ENCODE peak calls at places on chromosomes 11 and 22, in six cellular contexts. U is endothelial cell, S is nephron progenitor cell, R is mammary epithelial cell, P is thoracic aorta, J is bronchial epithelial cell. B is an unnamed sample.

GRCh38 chr11:134124660-134125451 is 56.0 kb downstream of the JAM3 start:
- DNase-seq in U (peak; percentile 48), S (peak; percentile 78), R (peak; percentile 14), P (no peak), J (no peak), B (peak; percentile 44)

GRCh38 chr11:2549876-2550605 is 105.2 kb downstream of the KCNQ1 start:
- DNase-seq in U (no peak), S (no peak), R (no peak), P (no peak), J (no peak), B (no peak)

GRCh38 chr11:65555693-65556231 is 2.4 kb downstream of the LTBP3 start:
- DNase-seq in U (no peak), S (no peak), R (peak; percentile 92), P (peak; percentile 47), J (peak; percentile 63), B (no peak)

GRCh38 chr22:29072979-29073617 is at the start of gene KREMEN1:
- DNase-seq in U (peak; percentile 17), S (peak; percentile 32), R (no peak), P (no peak), J (no peak), B (no peak)

GRCh38 chr11:19814421-19814820 is 101.8 kb downstream of the NAV2 start:
- DNase-seq in U (no peak), S (no peak), R (no peak), P (no peak), J (no peak), B (no peak)

GRCh38 chr11:1240771-1241170 is 17.9 kb downstream of the MUC5B start:
- DNase-seq in U (no peak), S (no peak), R (no peak), P (no peak), J (no peak), B (no peak)

GRCh38 chr22:29833392-29833949 is 4.6 kb downstream of the ASCC2 start:
- DNase-seq in U (no peak), S (no peak), R (no peak), P (no peak), J (no peak), B (no peak)

GRCh38 chr11:120228794-120229384 is 11.1 kb upstream of the POU2F3 start:
- DNase-seq in U (no peak), S (no peak), R (no peak), P (no peak), J (no peak), B (no peak)

GRCh38 chr11:1650918-1651262 is 21.3 kb downstream of the KRTAP5-5 start:
- DNase-seq in U (no peak), S (no peak), R (peak; percentile 5), P (no peak), J (no peak), B (no peak)

GRCh38 chr22:29139965-29140782 is 65.5 kb upstream of the EMID1 start:
- DNase-seq in U (no peak), S (no peak), R (no peak), P (no peak), J (no peak), B (no peak)

GRCh38 chr22:26435327-26436093 is 6.5 kb downstream of the ASPHD2 start:
- DNase-seq in U (no peak), S (no peak), R (no peak), P (no peak), J (no peak), B (no peak)

GRCh38 chr11:17629113-17629512 is 82.1 kb downstream of the OTOG start:
- DNase-seq in U (no peak), S (no peak), R (no peak), P (no peak), J (no peak), B (no peak)

GRCh38 chr11:1234054-1234720 is 11.3 kb downstream of the MUC5B start:
- DNase-seq in U (peak; percentile 5), S (peak; percentile 1), R (no peak), P (no peak), J (no peak), B (no peak)

GRCh38 chr11:134711563-134711962 is 299.5 kb upstream of the B3GAT1 start:
- DNase-seq in U (no peak), S (no peak), R (no peak), P (no peak), J (no peak), B (no peak)

GRCh38 chr22:37638351-37639069 is 959 bp upstream of the SH3BP1 start:
- DNase-seq in U (no peak), S (no peak), R (no peak), P (no peak), J (peak; percentile 40), B (no peak)

GRCh38 chr11:124600924-124601323 is 10.3 kb upstream of the PANX3 start:
- DNase-seq in U (no peak), S (no peak), R (no peak), P (no peak), J (no peak), B (no peak)

GRCh38 chr11:762421-763072 is 14.7 kb downstream of the GATD1 start:
- DNase-seq in U (no peak), S (no peak), R (peak; percentile 87), P (no peak), J (peak; percentile 85), B (no peak)

GRCh38 chr11:97364047-97364446 is 974.2 kb downstream of the JRKL start:
- DNase-seq in U (no peak), S (no peak), R (no peak), P (no peak), J (peak; percentile 3), B (no peak)

GRCh38 chr22:46894081-46894671 is 131.7 kb downstream of the TBC1D22A start:
- DNase-seq in U (no peak), S (no peak), R (no peak), P (no peak), J (no peak), B (no peak)

GRCh38 chr22:25849514-25849913 is 107.5 kb downstream of the MYO18B start:
- DNase-seq in U (no peak), S (no peak), R (no peak), P (no peak), J (no peak), B (no peak)

GRCh38 chr11:93219440-93219839 is 21.6 kb upstream of the SLC36A4 start:
- DNase-seq in U (no peak), S (peak; percentile 16), R (no peak), P (no peak), J (peak; percentile 8), B (no peak)

GRCh38 chr11:80616070-80616800 is 1175.4 kb upstream of the TENM4 start:
- DNase-seq in U (no peak), S (no peak), R (no peak), P (no peak), J (no peak), B (no peak)

GRCh38 chr11:575324-575995 is 810 bp upstream of the PHRF1 start:
- DNase-seq in U (no peak), S (peak; percentile 44), R (peak; percentile 67), P (no peak), J (no peak), B (no peak)

GRCh38 chr11:61580292-61580888 is 486 bp downstream of the SYT7 start:
- DNase-seq in U (peak; percentile 34), S (no peak), R (no peak), P (no peak), J (no peak), B (no peak)

GRCh38 chr22:45179276-45180049 is 15.7 kb downstream of the NUP50 start:
- DNase-seq in U (no peak), S (no peak), R (no peak), P (no peak), J (no peak), B (no peak)

GRCh38 chr11:103055174-103055890 is 36.6 kb downstream of the DCUN1D5 start:
- DNase-seq in U (no peak), S (peak; percentile 3), R (peak; percentile 33), P (no peak), J (peak; percentile 46), B (no peak)

DNA sequence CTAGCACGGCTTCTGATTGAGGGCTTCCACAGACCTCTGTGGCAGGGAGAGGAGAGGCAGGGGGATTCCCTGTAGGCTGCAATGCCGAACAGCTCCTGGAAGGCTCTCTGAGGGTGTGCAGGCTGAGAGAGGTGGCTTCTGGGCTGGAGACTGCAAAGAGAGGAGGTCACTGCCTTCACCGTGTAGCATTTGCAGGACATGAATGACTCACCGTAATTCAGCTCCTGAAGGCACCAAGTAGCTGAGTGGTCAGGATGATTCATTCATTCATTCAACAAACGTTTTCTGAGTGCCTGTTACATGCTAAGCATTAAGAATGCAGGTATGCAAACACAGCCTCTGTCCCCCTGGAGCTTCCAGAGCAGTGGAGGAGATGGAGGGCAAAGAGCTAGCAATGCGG is 18.0 kb upstream of the EIF3D start:
- DNase-seq in U (no peak), S (no peak), R (peak; percentile 81), P (no peak), J (peak; percentile 96), B (no peak)
- TF ChIP-seq CTCF in U (no peak), S (no peak), R (no peak), P (no peak), J (no peak), B (no peak)

GRCh38 chr22:49724893-49725489 is 102.7 kb downstream of the BRD1 start:
- DNase-seq in U (peak; percentile 92), S (peak; percentile 89), R (peak; percentile 33), P (no peak), J (no peak), B (peak; percentile 83)
- TF ChIP-seq CTCF in U (peak; percentile 64), S (peak; percentile 84), R (peak; percentile 68), P (no peak), J (peak; percentile 51), B (peak; percentile 82)

DNA sequence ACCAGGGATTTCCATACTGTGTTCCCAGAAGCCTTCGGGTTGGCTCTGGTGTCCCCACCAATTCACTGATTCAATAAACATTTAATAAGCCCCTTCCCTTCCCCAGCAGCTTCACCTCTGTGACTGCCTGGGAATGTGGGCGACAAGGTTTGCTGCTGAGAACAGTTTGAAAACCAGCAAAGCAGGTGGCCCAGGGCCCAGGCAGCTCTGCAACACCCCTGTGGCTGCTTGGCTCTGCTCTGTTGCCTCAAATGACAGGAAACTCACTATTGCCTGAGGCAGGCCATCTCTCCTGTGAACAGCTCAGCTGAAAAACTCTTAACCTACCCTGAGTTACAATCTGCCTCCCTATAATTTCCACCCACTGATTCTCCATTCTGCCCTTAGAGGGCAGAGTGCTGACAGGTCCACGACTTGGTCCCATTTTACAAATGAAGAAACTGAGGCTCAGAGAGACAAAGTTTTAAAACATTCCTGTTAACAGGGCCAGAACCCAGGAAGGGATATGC is 10.5 kb downstream of the ADORA2A start:
- DNase-seq in U (no peak), S (no peak), R (peak; percentile 49), P (no peak), J (peak; percentile 39), B (no peak)
- TF ChIP-seq CTCF in U (no peak), S (no peak), R (peak; percentile 48), P (no peak), J (peak; percentile 14), B (no peak)

DNA sequence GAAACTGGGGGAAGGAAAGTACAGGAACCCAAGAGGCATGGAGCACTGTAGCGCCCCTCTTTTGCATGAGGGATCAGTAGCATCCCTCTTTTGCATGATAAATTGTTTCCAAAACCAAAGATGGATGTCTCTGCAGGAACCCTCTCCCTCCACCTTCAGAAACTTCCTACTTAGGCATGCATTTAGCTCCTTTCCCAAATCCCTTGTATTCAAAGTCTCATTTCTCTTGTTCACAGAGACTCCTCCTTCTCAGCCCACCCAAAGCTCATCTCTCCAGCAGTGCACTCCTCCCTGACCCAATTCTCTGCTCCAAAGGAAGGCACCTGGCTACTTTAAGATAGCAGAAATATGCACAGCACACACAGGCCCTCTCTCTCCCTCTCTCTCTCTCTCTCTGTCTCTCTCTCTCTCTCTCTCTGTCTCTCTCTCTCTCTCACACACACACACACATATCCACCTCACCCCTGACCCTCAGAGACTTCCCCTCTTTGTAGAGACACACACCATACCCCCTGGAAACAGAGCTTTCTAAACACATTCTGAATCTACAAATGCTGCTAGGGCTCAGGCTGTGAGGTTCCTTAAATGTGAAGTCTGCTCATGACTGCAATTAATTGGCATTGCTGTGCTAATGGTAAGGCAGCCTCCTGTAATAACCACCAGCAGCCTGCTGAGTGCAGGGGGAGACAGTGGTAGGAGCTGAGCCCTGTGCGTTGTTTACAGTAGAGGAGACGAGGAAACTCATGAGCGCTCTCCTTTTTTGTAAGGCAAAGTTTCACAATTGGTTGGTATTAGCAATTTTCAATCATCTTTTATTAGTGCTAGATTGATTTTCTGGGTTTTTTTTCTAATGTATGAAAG is 519.6 kb downstream of the NTM start:
- DNase-seq in U (no peak), S (no peak), R (no peak), P (no peak), J (no peak), B (no peak)
- TF ChIP-seq CTCF in U (no peak), S (no peak), R (no peak), P (no peak), J (no peak), B (no peak)